ENCODE peak calls at places on chromosome 14, in eight cellular contexts. Z, V, F, N, K, P, U and T are unnamed samples.
A peak's percentile ranks its signal among the peaks of the same experiment; 100 is the strongest.

GRCh38 chr14:50575769-50576168 is 15.8 kb downstream of the ATL1 start:
- DNase-seq in Z (no peak), V (no peak), F (no peak), N (no peak), K (no peak), P (no peak), U (no peak), T (no peak)

GRCh38 chr14:71780075-71780474 is 152.2 kb upstream of the RGS6 start:
- DNase-seq in Z (no peak), V (no peak), F (no peak), N (no peak), K (no peak), P (no peak), U (peak; percentile 97), T (no peak)

GRCh38 chr14:76413962-76414665 is 38.2 kb downstream of the ESRRB start:
- DNase-seq in Z (peak; percentile 15), V (no peak), F (no peak), N (no peak), K (no peak), P (no peak), U (no peak), T (no peak)

GRCh38 chr14:64700894-64701293 is 3.3 kb upstream of the PLEKHG3 start:
- DNase-seq in Z (no peak), V (no peak), F (no peak), N (no peak), K (no peak), P (no peak), U (no peak), T (no peak)

GRCh38 chr14:31320922-31321779 is 99.2 kb downstream of the HEATR5A start:
- DNase-seq in Z (no peak), V (no peak), F (no peak), N (no peak), K (no peak), P (no peak), U (no peak), T (no peak)

GRCh38 chr14:74934476-74935339 is 11.6 kb upstream of the RPS6KL1 start:
- DNase-seq in Z (no peak), V (no peak), F (no peak), N (no peak), K (no peak), P (no peak), U (no peak), T (no peak)

GRCh38 chr14:64929003-64929337 is 13.6 kb downstream of the GPX2 start:
- DNase-seq in Z (no peak), V (no peak), F (no peak), N (no peak), K (no peak), P (no peak), U (no peak), T (no peak)

GRCh38 chr14:101426466-101426865 is 134.8 kb upstream of the DIO3 start:
- DNase-seq in Z (no peak), V (no peak), F (no peak), N (no peak), K (no peak), P (no peak), U (no peak), T (no peak)

GRCh38 chr14:96508900-96509299 is 6.7 kb downstream of the PAPOLA start:
- DNase-seq in Z (no peak), V (no peak), F (no peak), N (no peak), K (no peak), P (no peak), U (no peak), T (no peak)

GRCh38 chr14:24843494-24843893 is 206.5 kb downstream of the STXBP6 start:
- DNase-seq in Z (no peak), V (no peak), F (no peak), N (no peak), K (no peak), P (no peak), U (no peak), T (no peak)

GRCh38 chr14:24145700-24146621 is at the start of gene PSME2:
- DNase-seq in Z (peak; percentile 33), V (no peak), F (no peak), N (no peak), K (no peak), P (no peak), U (peak; percentile 7), T (no peak)

GRCh38 chr14:100592461-100592871 is 5.2 kb upstream of the BEGAIN start:
- DNase-seq in Z (no peak), V (no peak), F (no peak), N (no peak), K (no peak), P (no peak), U (no peak), T (peak; percentile 7)

GRCh38 chr14:78721756-78722455 is 551.7 kb downstream of the NRXN3 start:
- DNase-seq in Z (no peak), V (no peak), F (no peak), N (no peak), K (no peak), P (no peak), U (no peak), T (no peak)

GRCh38 chr14:49880267-49881064 is 12.4 kb upstream of the ARF6 start:
- DNase-seq in Z (peak; percentile 73), V (no peak), F (no peak), N (no peak), K (no peak), P (no peak), U (peak; percentile 13), T (no peak)

GRCh38 chr14:94682061-94682516 is 69.9 kb downstream of the SERPINA3 start:
- DNase-seq in Z (no peak), V (no peak), F (no peak), N (no peak), K (no peak), P (no peak), U (no peak), T (no peak)

GRCh38 chr14:76259029-76259735 is 107.5 kb downstream of the GPATCH2L start:
- DNase-seq in Z (no peak), V (no peak), F (no peak), N (no peak), K (no peak), P (no peak), U (no peak), T (no peak)

GRCh38 chr14:91138511-91139359 is 24.9 kb downstream of the DGLUCY start:
- DNase-seq in Z (peak; percentile 78), V (no peak), F (peak; percentile 48), N (peak; percentile 17), K (no peak), P (no peak), U (peak; percentile 82), T (no peak)

GRCh38 chr14:35254736-35255135 is 37.4 kb upstream of the PSMA6 start:
- DNase-seq in Z (no peak), V (no peak), F (no peak), N (no peak), K (no peak), P (no peak), U (no peak), T (no peak)

GRCh38 chr14:71688576-71688975 is 243.7 kb upstream of the RGS6 start:
- DNase-seq in Z (no peak), V (no peak), F (no peak), N (no peak), K (no peak), P (no peak), U (no peak), T (no peak)

DNA sequence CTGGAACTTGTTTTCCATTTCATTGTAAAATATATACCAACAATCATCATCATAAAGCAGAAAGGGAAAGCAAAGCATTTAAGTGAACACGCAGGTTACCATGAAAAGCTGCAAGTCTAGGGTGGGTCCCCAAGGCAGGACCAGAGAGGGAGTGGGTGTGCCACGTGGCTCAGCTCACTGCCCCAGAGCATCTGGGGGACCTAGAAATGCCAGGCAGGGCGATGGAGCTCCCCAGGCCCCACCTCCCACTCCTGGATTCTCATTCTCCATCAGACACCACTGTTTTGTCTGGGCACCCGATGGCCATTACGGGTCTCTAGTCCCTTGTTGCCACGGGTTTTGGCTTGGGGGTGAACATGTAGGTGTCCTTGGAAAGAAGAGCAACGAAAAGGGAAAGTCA is 34.7 kb downstream of the BCL11B start:
- DNase-seq in Z (no peak), V (no peak), F (peak; percentile 51), N (no peak), K (no peak), P (no peak), U (no peak), T (no peak)
- H3K9me3 ChIP-seq in Z (no peaks in the 10 kb centered on the region), V (no peaks in the 10 kb centered on the region), F (no peaks in the 10 kb centered on the region), N (no peaks in the 10 kb centered on the region), K (no peaks in the 10 kb centered on the region), P (no peaks in the 10 kb centered on the region), U (peaks cover 2% of the 10 kb centered on the region), T (peaks cover 5% of the 10 kb centered on the region)

GRCh38 chr14:93006484-93007128 is 83.7 kb downstream of the CHGA start:
- DNase-seq in Z (peak; percentile 7), V (no peak), F (no peak), N (no peak), K (no peak), P (no peak), U (no peak), T (peak; percentile 45)
- H3K4me1 ChIP-seq in Z (peaks cover 7% of the 10 kb centered on the region), V (peaks cover 15% of the 10 kb centered on the region), F (no peaks in the 10 kb centered on the region), N (no peaks in the 10 kb centered on the region), K (peaks cover 13% of the 10 kb centered on the region), P (peaks cover 33% of the 10 kb centered on the region), U (no peaks in the 10 kb centered on the region), T (peaks cover 33% of the 10 kb centered on the region)

GRCh38 chr14:103198429-103199140 is 75.3 kb downstream of the TNFAIP2 start:
- DNase-seq in Z (no peak), V (no peak), F (no peak), N (no peak), K (no peak), P (peak; percentile 71), U (no peak), T (peak; percentile 38)

GRCh38 chr14:103204852-103205540 is 81.7 kb downstream of the TNFAIP2 start:
- DNase-seq in Z (no peak), V (no peak), F (no peak), N (no peak), K (no peak), P (no peak), U (no peak), T (no peak)

GRCh38 chr14:103199141-103199540 is 75.9 kb downstream of the TNFAIP2 start:
- DNase-seq in Z (no peak), V (no peak), F (no peak), N (no peak), K (no peak), P (peak; percentile 64), U (no peak), T (no peak)

GRCh38 chr14:103205541-103205906 is 82.3 kb downstream of the TNFAIP2 start:
- DNase-seq in Z (no peak), V (no peak), F (no peak), N (no peak), K (no peak), P (no peak), U (no peak), T (no peak)

DNA sequence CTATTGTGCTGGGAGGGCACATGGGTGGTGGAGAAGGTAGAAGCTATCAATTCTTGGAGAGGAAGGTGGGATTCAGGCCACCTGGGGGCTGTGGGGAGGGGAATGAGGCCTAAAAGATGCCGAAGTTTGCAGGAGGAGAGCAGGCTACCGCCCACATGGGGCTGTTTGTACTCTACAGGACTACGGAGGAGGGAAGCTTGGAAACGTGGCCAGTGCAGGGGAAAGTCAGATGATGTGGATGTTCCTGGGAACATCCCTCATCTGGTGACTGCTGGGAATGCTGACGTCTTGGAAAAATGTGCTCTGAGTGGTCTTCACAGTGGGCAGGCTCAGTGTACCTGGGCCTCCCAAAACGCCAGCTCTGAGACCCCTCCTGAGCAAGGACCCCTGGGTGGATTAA is 78.5 kb downstream of the TNFAIP2 start:
- DNase-seq in Z (no peak), V (no peak), F (no peak), N (no peak), K (no peak), P (peak; percentile 56), U (no peak), T (no peak)
- H3K9me3 ChIP-seq in Z (peaks cover 19% of the 10 kb centered on the region), V (peaks cover 10% of the 10 kb centered on the region), F (peaks cover 8% of the 10 kb centered on the region), N (peaks cover 17% of the 10 kb centered on the region), K (no peaks in the 10 kb centered on the region), P (no peaks in the 10 kb centered on the region), U (no peaks in the 10 kb centered on the region), T (no peaks in the 10 kb centered on the region)

GRCh38 chr14:72792051-72792788 is 101.7 kb downstream of the DPF3 start:
- DNase-seq in Z (no peak), V (no peak), F (no peak), N (no peak), K (no peak), P (peak; percentile 26), U (no peak), T (peak; percentile 81)
- H3K4me1 ChIP-seq in Z (no peaks in the 10 kb centered on the region), V (no peaks in the 10 kb centered on the region), F (no peaks in the 10 kb centered on the region), N (no peaks in the 10 kb centered on the region), K (peaks cover 8% of the 10 kb centered on the region), P (no peaks in the 10 kb centered on the region), U (no peaks in the 10 kb centered on the region), T (peaks cover 56% of the 10 kb centered on the region)